ENCODE peak calls at places on chromosome X, in ten cellular contexts. E, P, L, Y, Z, X, O, T, N and C are unnamed samples.

GRCh38 chrX:20139966-20140365 is 1.7 kb downstream of the EIF1AX start:
- DNase-seq in Y (peak), E (no peak), T (no peak), O (no peak), N (no peak), L (no peak), P (peak), Z (peak), X (no peak), C (no peak)

GRCh38 chrX:23554304-23554703 is 113.0 kb upstream of the PRDX4 start:
- DNase-seq in X (no peak), N (no peak), O (peak), Y (peak), P (peak), L (peak), Z (peak), E (no peak), T (no peak), C (no peak)

GRCh38 chrX:32871636-32872035 is 339.7 kb downstream of the DMD start:
- DNase-seq in N (no peak), T (no peak), Z (peak), P (peak), X (no peak), L (no peak), Y (no peak), E (no peak), O (no peak), C (no peak)

GRCh38 chrX:136220535-136220934 is 30.7 kb downstream of the MAP7D3 start:
- DNase-seq in L (no peak), E (no peak), N (no peak), T (no peak), P (peak), X (no peak), O (no peak), Z (peak), Y (peak), C (no peak)

GRCh38 chrX:21481761-21482160 is 107.5 kb downstream of the CNKSR2 start:
- DNase-seq in N (no peak), E (no peak), X (no peak), Y (no peak), P (peak), L (no peak), Z (no peak), O (no peak), T (no peak), C (no peak)

GRCh38 chrX:9396930-9397329 is 67.9 kb upstream of the TBL1X start:
- DNase-seq in E (no peak), P (no peak), T (no peak), Y (peak), X (no peak), Z (no peak), L (no peak), O (peak), N (no peak), C (no peak)

GRCh38 chrX:10634681-10635161 is 14.3 kb upstream of the MID1 start:
- DNase-seq in Z (peak), Y (peak), E (no peak), P (peak), O (peak), N (no peak), L (no peak), T (no peak), X (no peak), C (no peak)

GRCh38 chrX:153922932-153923857 is 2.9 kb downstream of the ARHGAP4 start:
- DNase-seq in X (no peak), T (no peak), Y (peak), N (no peak), O (peak), Z (no peak), E (no peak), P (peak), L (peak), C (no peak)

GRCh38 chrX:39936886-39937770 is 160.6 kb downstream of the BCOR start:
- DNase-seq in Y (no peak), N (no peak), X (no peak), E (no peak), Z (no peak), T (no peak), P (no peak), O (no peak), L (no peak), C (peak)

GRCh38 chrX:24423960-24424359 is 41.1 kb upstream of the PDK3 start:
- DNase-seq in N (no peak), T (no peak), O (no peak), E (no peak), L (no peak), P (peak), Y (no peak), X (no peak), Z (peak), C (no peak)

GRCh38 chrX:84322083-84322827 is 134.3 kb upstream of the RPS6KA6 start:
- DNase-seq in L (no peak), N (no peak), E (no peak), O (no peak), X (no peak), T (no peak), Z (no peak), P (no peak), Y (no peak), C (no peak)

GRCh38 chrX:10902001-10902400 is 209.1 kb upstream of the HCCS start:
- DNase-seq in P (peak), T (no peak), Z (peak), L (no peak), O (no peak), E (no peak), N (no peak), X (no peak), Y (peak), C (no peak)

GRCh38 chrX:72020204-72020603 is 109.6 kb downstream of the NHSL2 start:
- DNase-seq in N (no peak), Z (no peak), P (no peak), T (no peak), E (no peak), Y (no peak), X (no peak), O (no peak), L (no peak), C (no peak)

GRCh38 chrX:121733514-121733913 is 686.1 kb downstream of the GLUD2 start:
- DNase-seq in O (no peak), P (peak), Z (no peak), X (no peak), L (no peak), Y (peak), E (no peak), N (no peak), T (no peak), C (no peak)

GRCh38 chrX:47638816-47639215 is 9.1 kb upstream of the CFP start:
- DNase-seq in N (no peak), X (no peak), P (no peak), O (no peak), Y (no peak), Z (no peak), E (no peak), L (no peak), T (no peak), C (no peak)

GRCh38 chrX:130124577-130124976 is 14.3 kb upstream of the ELF4 start:
- DNase-seq in L (no peak), N (no peak), P (no peak), E (no peak), Z (no peak), O (no peak), T (no peak), X (no peak), Y (no peak), C (no peak)

GRCh38 chrX:3548743-3549441 is 164.6 kb downstream of the PRKX start:
- DNase-seq in N (no peak), P (peak), O (peak), E (no peak), Y (peak), L (no peak), T (no peak), Z (peak), X (no peak), C (no peak)

GRCh38 chrX:75746891-75747639 is 38.0 kb downstream of the MAGEE2 start:
- DNase-seq in T (no peak), O (peak), P (peak), L (no peak), Z (no peak), E (peak), X (peak), Y (peak), N (peak), C (peak)

GRCh38 chrX:138485224-138485623 is 226.3 kb downstream of the FGF13 start:
- DNase-seq in T (no peak), X (no peak), P (no peak), L (no peak), O (no peak), N (no peak), E (no peak), Y (no peak), Z (no peak), C (no peak)

GRCh38 chrX:8864151-8864550 is 63.0 kb upstream of the FAM9A start:
- DNase-seq in X (no peak), O (no peak), Y (no peak), T (no peak), L (no peak), E (no peak), P (no peak), N (no peak), Z (no peak), C (no peak)

GRCh38 chrX:114717921-114718320 is 134.0 kb downstream of the HTR2C start:
- DNase-seq in Y (no peak), X (no peak), O (no peak), Z (no peak), L (no peak), N (no peak), E (no peak), P (no peak), T (no peak), C (no peak)

GRCh38 chrX:22666441-22666840 is 333.3 kb upstream of the DDX53 start:
- DNase-seq in Z (no peak), X (no peak), O (no peak), N (no peak), T (no peak), E (no peak), L (no peak), Y (peak), P (peak), C (no peak)

GRCh38 chrX:2401590-2402360 is 99.0 kb downstream of the DHRSX start:
- DNase-seq in Z (peak), P (peak), T (no peak), L (no peak), X (no peak), O (peak), E (no peak), Y (no peak), N (no peak), C (no peak)

GRCh38 chrX:115535844-115536243 is 25.1 kb upstream of the PLS3 start:
- DNase-seq in X (no peak), Y (no peak), P (peak), T (no peak), E (no peak), L (no peak), Z (peak), O (no peak), N (no peak), C (no peak)

GRCh38 chrX:70262952-70263567 is 3.1 kb upstream of the P2RY4 start:
- DNase-seq in X (peak), Y (peak), E (no peak), N (no peak), P (peak), Z (peak), T (no peak), O (no peak), L (peak), C (peak)

GRCh38 chrX:155767101-155767878 is 113.9 kb upstream of the VAMP7 start:
- DNase-seq in E (no peak), T (no peak), N (no peak), O (peak), Y (peak), P (peak), X (peak), L (no peak), Z (peak), C (no peak)

GRCh38 chrX:150198776-150199175 is 164.3 kb upstream of the MAMLD1 start:
- DNase-seq in P (no peak), T (no peak), O (no peak), L (no peak), Y (peak), N (no peak), Z (no peak), X (no peak), E (no peak), C (no peak)

GRCh38 chrX:38409289-38409688 is 56.9 kb downstream of the OTC start:
- DNase-seq in E (no peak), T (no peak), P (peak), O (no peak), X (no peak), Z (peak), N (no peak), L (no peak), Y (no peak), C (no peak)

GRCh38 chrX:129679856-129680255 is 25.1 kb upstream of the APLN start:
- DNase-seq in O (no peak), Y (peak), Z (peak), L (peak), E (no peak), X (no peak), N (no peak), T (no peak), P (peak), C (no peak)